ENCODE peak calls at places on chromosomes 4 and X, in five cellular contexts. Z is cardiac fibroblast; P is breast epithelium; M is CD8-positive, alpha-beta T cell; V is esophagus squamous epithelium. Q is an unnamed sample.

GRCh38 chrX:140948827-140949226 is 53.6 kb upstream of the SPANXB1 start:
- DNase-seq in Z (no peak), P (no peak), M (no peak), V (no peak), Q (no peak)

GRCh38 chrX:123425471-123425870 is 241.4 kb downstream of the GRIA3 start:
- DNase-seq in Z (no peak), P (no peak), M (no peak), V (no peak), Q (no peak)

GRCh38 chr4:11214281-11214680 is 214.4 kb downstream of the HS3ST1 start:
- DNase-seq in Z (no peak), P (no peak), M (no peak), V (no peak), Q (no peak)

GRCh38 chrX:118698516-118699247 is 28.7 kb upstream of the IL13RA1 start:
- DNase-seq in Z (no peak), P (no peak), M (no peak), V (no peak), Q (no peak)

GRCh38 chr4:134422776-134423175 is 221.2 kb upstream of the PABPC4L start:
- DNase-seq in Z (no peak), P (no peak), M (no peak), V (no peak), Q (no peak)

GRCh38 chr4:86279247-86279960 is 80.4 kb downstream of the MAPK10 start:
- DNase-seq in Z (no peak), P (no peak), M (no peak), V (no peak), Q (no peak)

GRCh38 chr4:83906561-83906960 is 370.7 kb downstream of the GPAT3 start:
- DNase-seq in Z (peak), P (no peak), M (no peak), V (no peak), Q (peak)

GRCh38 chr4:27024807-27025206 is 164.2 kb downstream of the STIM2 start:
- DNase-seq in Z (peak), P (no peak), M (no peak), V (no peak), Q (no peak)

GRCh38 chrX:53262918-53263394 is 18.4 kb downstream of the IQSEC2 start:
- DNase-seq in Z (peak), P (peak), M (no peak), V (no peak), Q (no peak)

GRCh38 chrX:153935326-153935851 is 552 bp upstream of the NAA10 start:
- DNase-seq in Z (no peak), P (no peak), M (no peak), V (no peak), Q (no peak)

GRCh38 chr4:78343682-78344081 is 207.9 kb upstream of the ANXA3 start:
- DNase-seq in Z (no peak), P (no peak), M (no peak), V (no peak), Q (no peak)

GRCh38 chr4:150479665-150480064 is 102.3 kb upstream of the MAB21L2 start:
- DNase-seq in Z (no peak), P (no peak), M (no peak), V (no peak), Q (no peak)

GRCh38 chr4:141432000-141432712 is 204.2 kb upstream of the IL15 start:
- DNase-seq in Z (peak), P (no peak), M (no peak), V (no peak), Q (no peak)

GRCh38 chr4:81472249-81473085 is 760 bp upstream of the RASGEF1B start:
- DNase-seq in Z (peak), P (peak), M (peak), V (peak), Q (no peak)

GRCh38 chr4:54909964-54910363 is 215.4 kb downstream of the KDR start:
- DNase-seq in Z (no peak), P (no peak), M (no peak), V (no peak), Q (no peak)

GRCh38 chr4:184955636-184956035 is 62.7 kb upstream of the HELT start:
- DNase-seq in Z (no peak), P (no peak), M (no peak), V (no peak), Q (no peak)

GRCh38 chr4:54498661-54499111 is 159.1 kb upstream of the KIT start:
- DNase-seq in Z (peak), P (no peak), M (no peak), V (no peak), Q (peak)

GRCh38 chrX:22314211-22314610 is 41.5 kb downstream of the CBLL2 start:
- DNase-seq in Z (peak), P (no peak), M (no peak), V (no peak), Q (no peak)

GRCh38 chr4:8765631-8766590 is 105.7 kb downstream of the HMX1 start:
- DNase-seq in Z (no peak), P (no peak), M (no peak), V (no peak), Q (no peak)

GRCh38 chrX:139106111-139106510 is 394.6 kb upstream of the FGF13 start:
- DNase-seq in Z (peak), P (no peak), M (no peak), V (no peak), Q (no peak)

GRCh38 chrX:129318375-129318774 is 204.9 kb downstream of the SMARCA1 start:
- DNase-seq in Z (peak), P (no peak), M (no peak), V (no peak), Q (no peak)

GRCh38 chr4:112210777-112211176 is 20.8 kb upstream of the AP1AR start:
- DNase-seq in Z (peak), P (no peak), M (no peak), V (no peak), Q (no peak)

GRCh38 chr4:40178672-40179071 is 18.2 kb upstream of the RHOH start:
- DNase-seq in Z (no peak), P (no peak), M (no peak), V (no peak), Q (peak)

GRCh38 chrX:100409316-100410082 is 574 bp downstream of the PCDH19 start:
- DNase-seq in Z (peak), P (no peak), M (no peak), V (no peak), Q (no peak)

GRCh38 chr4:105988671-105989070 is 93.4 kb downstream of the NPNT start:
- DNase-seq in Z (no peak), P (no peak), M (no peak), V (no peak), Q (no peak)

GRCh38 chrX:100659431-100660137 is 15.6 kb downstream of the SRPX2 start:
- DNase-seq in Z (no peak), P (no peak), M (no peak), V (no peak), Q (no peak)

GRCh38 chrX:38732866-38733265 is 68.4 kb upstream of the MID1IP1 start:
- DNase-seq in Z (no peak), P (no peak), M (no peak), V (no peak), Q (no peak)

GRCh38 chr4:56739104-56739777 is 58.1 kb upstream of the HOPX start:
- DNase-seq in Z (no peak), P (no peak), M (no peak), V (no peak), Q (peak)

GRCh38 chrX:115709039-115709438 is 148.1 kb downstream of the PLS3 start:
- DNase-seq in Z (no peak), P (no peak), M (no peak), V (no peak), Q (no peak)

DNA sequence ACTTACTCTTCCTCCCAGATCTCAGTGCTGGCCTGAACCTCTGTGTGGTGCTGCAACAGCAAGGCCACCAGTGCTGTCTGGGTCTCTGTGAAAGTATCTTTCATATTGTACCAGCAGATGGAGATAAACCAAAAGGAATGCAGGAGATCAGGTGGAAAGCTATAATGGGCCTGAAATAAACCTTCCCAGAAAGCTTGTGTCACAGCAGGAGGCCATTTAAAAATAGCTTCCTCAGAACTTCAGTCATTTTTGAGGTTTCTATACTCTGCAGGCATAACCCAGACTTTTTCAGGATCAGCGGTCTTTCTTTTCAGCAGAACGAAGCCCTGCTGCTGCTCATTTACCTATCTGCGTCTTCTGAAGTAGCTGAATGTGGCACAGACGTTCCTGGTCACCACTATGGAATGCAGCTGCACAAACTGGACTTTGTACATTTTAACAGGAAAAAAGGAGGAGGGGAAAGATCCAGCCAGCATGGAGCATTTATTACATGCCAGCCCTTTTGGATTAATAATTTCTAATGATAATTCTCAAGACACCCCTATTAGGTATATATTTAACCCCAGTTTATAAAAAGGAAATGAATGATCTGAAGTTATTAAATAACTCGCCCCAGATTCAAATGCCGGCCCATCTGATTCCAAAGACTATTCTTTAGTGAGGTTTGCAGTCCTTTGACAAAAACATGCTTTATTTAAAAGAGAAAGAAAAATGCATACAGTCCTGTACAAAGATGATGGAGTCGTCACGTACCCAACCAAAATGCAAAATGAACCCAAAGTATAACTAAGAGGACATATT is 119.7 kb downstream of the NFKB1 start:
- DNase-seq in Z (peak), P (peak), M (no peak), V (no peak), Q (no peak)
- H3K4me3 ChIP-seq in Z (peak), P (peak), M (no peak), V (no peak), Q (no peak)

GRCh38 chr4:15673337-15673736 is 8.3 kb upstream of the FAM200B start:
- DNase-seq in Z (no peak), P (no peak), M (no peak), V (no peak), Q (no peak)

GRCh38 chr4:15670576-15670975 is 11.1 kb upstream of the FAM200B start:
- DNase-seq in Z (no peak), P (no peak), M (no peak), V (no peak), Q (no peak)

GRCh38 chr4:15675363-15675762 is 6.3 kb upstream of the FAM200B start:
- DNase-seq in Z (no peak), P (no peak), M (no peak), V (no peak), Q (no peak)

GRCh38 chr4:15674926-15675325 is 6.7 kb upstream of the FAM200B start:
- DNase-seq in Z (no peak), P (no peak), M (no peak), V (no peak), Q (no peak)

DNA sequence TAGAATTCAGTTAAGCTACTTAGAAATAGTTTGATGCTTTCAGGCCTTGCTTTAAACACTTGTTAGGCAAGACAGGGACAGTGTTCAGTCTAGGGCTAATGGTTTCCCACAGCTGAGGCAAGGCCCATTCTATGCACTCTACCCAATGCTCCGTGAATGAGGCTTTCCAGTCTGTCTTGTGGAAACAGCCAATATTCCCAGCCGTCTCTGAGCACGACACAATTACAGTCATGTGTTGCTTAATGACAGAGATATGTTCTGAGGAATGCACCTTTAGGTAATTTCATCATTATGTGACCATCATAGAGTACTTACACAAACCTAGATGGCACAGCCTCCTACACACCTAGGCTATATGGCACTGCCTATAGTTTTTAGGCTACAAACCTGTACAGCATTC is 9.5 kb upstream of the FAM200B start:
- DNase-seq in Z (no peak), P (no peak), M (no peak), V (no peak), Q (no peak)
- H3K4me3 ChIP-seq in Z (no peak), P (no peak), M (no peak), V (no peak), Q (no peak)

GRCh38 chrX:40267334-40268118 is 169.8 kb upstream of the BCOR start:
- DNase-seq in Z (no peak), P (no peak), M (no peak), V (no peak), Q (no peak)
- H3K4me3 ChIP-seq in Z (peak), P (peak), M (peak), V (peak), Q (peak)

DNA sequence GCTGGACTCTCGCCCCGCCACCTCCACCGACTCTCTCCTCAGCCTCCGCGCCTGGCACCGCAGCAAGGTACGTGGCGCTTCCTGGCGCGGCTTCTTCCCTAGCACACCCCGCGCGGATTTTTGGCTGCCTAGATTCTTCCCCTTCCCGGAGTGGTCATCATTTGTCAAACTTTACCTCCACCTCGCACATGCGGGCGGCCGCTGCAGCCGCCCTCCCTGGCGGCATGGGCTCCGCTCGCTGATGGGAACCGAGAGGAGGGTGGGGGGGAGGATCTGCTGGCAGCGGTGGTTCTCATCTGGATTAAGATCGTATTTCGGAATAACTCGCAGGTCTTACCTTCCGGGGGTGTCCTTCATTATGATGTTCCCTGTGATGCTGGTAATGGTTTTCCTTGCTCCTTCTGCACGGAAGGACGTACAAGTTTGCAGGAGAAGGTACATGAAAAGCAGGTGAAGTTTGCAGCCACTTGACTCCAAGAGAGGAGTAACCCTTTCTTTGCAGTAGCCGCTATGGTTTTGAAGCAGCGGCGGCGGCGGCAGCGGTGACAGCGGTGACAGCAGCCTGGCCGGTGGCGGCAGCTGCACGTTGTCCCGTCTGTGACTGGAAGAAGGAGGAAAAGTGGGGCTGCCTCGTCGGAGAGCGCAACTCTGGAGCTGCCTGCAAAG is 2183.9 kb upstream of the TENM3 start:
- DNase-seq in Z (no peak), P (no peak), M (no peak), V (no peak), Q (no peak)
- H3K4me3 ChIP-seq in Z (peak), P (peak), M (no peak), V (peak), Q (peak)

GRCh38 chrX:110304371-110304770 is 13.5 kb downstream of the AMMECR1 start:
- DNase-seq in Z (no peak), P (no peak), M (no peak), V (no peak), Q (no peak)

GRCh38 chrX:110310000-110310790 is 7.7 kb downstream of the AMMECR1 start:
- DNase-seq in Z (no peak), P (no peak), M (no peak), V (no peak), Q (no peak)

GRCh38 chrX:110302975-110303374 is 14.9 kb downstream of the AMMECR1 start:
- DNase-seq in Z (no peak), P (no peak), M (no peak), V (no peak), Q (no peak)

GRCh38 chrX:110301194-110301593 is 16.7 kb downstream of the AMMECR1 start:
- DNase-seq in Z (no peak), P (no peak), M (no peak), V (no peak), Q (no peak)

DNA sequence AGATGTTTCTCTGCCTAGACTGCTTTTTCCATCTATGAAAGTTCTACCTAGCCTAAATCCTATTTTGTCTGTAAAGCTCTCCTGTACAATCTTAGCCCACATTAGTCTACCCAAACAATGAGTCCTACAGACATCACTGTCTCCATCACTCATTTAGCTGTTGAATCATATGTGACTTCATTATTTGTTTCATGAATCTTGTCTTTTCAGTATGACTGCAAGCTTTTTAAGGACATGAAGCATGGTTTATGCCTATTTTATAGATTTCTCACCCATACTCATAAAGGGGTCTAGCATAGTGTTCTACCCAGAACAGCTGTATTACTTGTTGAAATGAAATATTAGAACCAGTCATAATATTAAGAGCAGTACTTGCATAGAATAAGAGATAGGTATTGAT is 13.0 kb downstream of the AMMECR1 start:
- DNase-seq in Z (no peak), P (no peak), M (no peak), V (no peak), Q (no peak)
- H3K4me3 ChIP-seq in Z (no peak), P (no peak), M (no peak), V (no peak), Q (no peak)

DNA sequence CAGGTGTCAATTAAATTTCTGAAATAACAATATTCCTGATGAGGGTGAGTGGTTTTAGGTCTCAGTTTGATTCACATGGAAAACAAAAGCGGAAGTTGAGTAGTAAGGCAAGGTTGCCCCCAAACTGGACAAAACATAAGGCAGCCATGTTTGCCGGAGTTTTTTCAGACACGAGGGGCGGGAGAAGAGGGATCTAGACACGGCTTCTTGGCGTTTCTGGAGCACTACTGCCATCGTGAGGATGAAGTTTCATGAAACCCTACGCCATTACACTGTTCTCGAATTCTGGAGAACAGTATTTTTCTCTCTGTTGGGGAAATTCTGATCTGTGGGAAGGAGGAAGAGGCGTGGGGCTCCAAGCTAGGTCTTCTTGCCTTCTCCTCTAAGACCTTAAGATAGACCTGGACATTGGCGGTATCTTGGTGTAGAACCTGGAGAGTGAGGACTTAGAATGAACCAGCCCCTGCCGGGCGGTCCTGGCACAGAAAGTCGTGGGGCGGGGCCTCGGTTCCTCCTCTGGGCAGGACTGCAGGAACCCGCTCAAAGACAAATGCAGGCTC is 160.3 kb downstream of the OR13H1 start:
- DNase-seq in Z (no peak), P (peak), M (no peak), V (peak), Q (no peak)
- H3K4me3 ChIP-seq in Z (no peak), P (peak), M (no peak), V (no peak), Q (no peak)

DNA sequence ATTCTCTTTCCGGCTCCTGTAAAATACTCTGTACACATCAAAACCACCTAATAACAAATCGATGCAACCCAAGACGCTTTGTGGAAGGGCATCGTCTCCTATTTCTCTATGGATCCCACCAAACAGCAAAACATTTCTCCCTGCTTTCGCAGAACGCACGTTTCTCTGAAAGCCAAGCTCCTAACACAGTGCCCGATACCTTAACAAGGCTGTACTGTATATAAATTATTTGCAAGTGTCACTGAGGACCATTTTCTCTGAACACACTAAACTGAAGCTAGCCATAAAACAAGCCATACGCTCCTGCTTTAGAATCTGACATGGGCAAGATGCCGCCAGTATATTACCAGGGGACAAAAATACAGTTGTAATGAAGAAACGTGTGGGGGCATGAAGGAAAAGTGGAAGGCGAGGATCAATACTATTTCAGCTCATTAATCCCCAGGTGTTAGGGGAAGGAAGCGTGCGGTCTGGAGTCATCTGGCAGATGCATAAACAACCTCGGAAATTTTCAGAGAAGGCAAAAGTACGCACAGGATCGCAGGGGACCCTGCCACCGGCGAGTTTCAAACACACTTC is 715 bp downstream of the KCNIP4 start:
- DNase-seq in Z (no peak), P (no peak), M (no peak), V (no peak), Q (no peak)
- H3K4me3 ChIP-seq in Z (no peak), P (no peak), M (no peak), V (peak), Q (peak)

DNA sequence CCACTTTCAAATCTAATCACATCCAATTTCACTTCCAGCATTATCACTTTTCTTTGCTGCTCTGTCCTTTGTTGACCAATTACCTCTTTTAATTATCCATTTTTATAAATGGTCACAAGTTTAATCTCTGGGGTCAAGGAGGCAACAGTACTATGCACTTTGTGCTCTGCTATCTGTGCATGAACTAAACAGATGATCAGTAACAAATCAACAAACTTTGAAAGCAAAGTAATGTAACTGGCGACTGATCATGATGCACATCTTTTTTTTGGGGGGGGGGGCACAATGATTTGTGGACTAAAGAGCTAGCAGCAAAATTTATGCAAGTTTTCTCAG is 1.5 kb upstream of the SEC31A start:
- DNase-seq in Z (no peak), P (no peak), M (no peak), V (no peak), Q (no peak)
- H3K4me3 ChIP-seq in Z (no peak), P (no peak), M (no peak), V (no peak), Q (no peak)